ENCODE peak calls at places on chromosomes 3 and 15, in five cellular contexts. One of them, this sample, is unnamed.

GRCh38 chr15:59283717-59284336 is 77.2 kb downstream of the LDHAL6B start:
- DNase-seq in HepG2: peak
- DNase-seq in A549: peak
- DNase-seq in K562: no peak
- DNase-seq in HCT116: peak
- DNase-seq in this sample: no peak

GRCh38 chr3:168029705-168030104 is 66.0 kb downstream of the GOLIM4 start:
- DNase-seq in A549: no peak
- DNase-seq in K562: no peak
- DNase-seq in HepG2: no peak
- DNase-seq in HCT116: no peak
- DNase-seq in this sample: no peak

GRCh38 chr15:41968738-41969137 is 3.6 kb downstream of the EHD4 start:
- DNase-seq in A549: no peak
- DNase-seq in HepG2: no peak
- DNase-seq in K562: no peak
- DNase-seq in HCT116: no peak
- DNase-seq in this sample: no peak

GRCh38 chr15:39589815-39590644 is 9.2 kb downstream of the THBS1 start:
- DNase-seq in K562: no peak
- DNase-seq in HepG2: no peak
- DNase-seq in A549: no peak
- DNase-seq in HCT116: no peak
- DNase-seq in this sample: peak

GRCh38 chr3:113272369-113272748 is 61.0 kb downstream of the BOC start:
- DNase-seq in HepG2: no peak
- DNase-seq in K562: no peak
- DNase-seq in HCT116: no peak
- DNase-seq in A549: no peak
- DNase-seq in this sample: no peak

GRCh38 chr3:80688814-80689213 is 921.0 kb upstream of the ROBO1 start:
- DNase-seq in HepG2: peak
- DNase-seq in HCT116: no peak
- DNase-seq in A549: peak
- DNase-seq in K562: peak
- DNase-seq in this sample: peak

GRCh38 chr3:108849075-108849474 is 26.5 kb downstream of the TRAT1 start:
- DNase-seq in HCT116: no peak
- DNase-seq in K562: no peak
- DNase-seq in HepG2: no peak
- DNase-seq in A549: no peak
- DNase-seq in this sample: no peak

GRCh38 chr3:128335621-128336296 is 130.9 kb downstream of the DNAJB8 start:
- DNase-seq in K562: no peak
- DNase-seq in HepG2: no peak
- DNase-seq in HCT116: no peak
- DNase-seq in A549: no peak
- DNase-seq in this sample: no peak

GRCh38 chr15:63044645-63045437 is 2.3 kb downstream of the TPM1 start:
- DNase-seq in HCT116: no peak
- DNase-seq in K562: no peak
- DNase-seq in HepG2: no peak
- DNase-seq in A549: peak
- DNase-seq in this sample: peak

GRCh38 chr3:33855884-33856546 is 57.6 kb downstream of the PDCD6IP start:
- DNase-seq in HepG2: no peak
- DNase-seq in A549: no peak
- DNase-seq in HCT116: no peak
- DNase-seq in K562: no peak
- DNase-seq in this sample: peak

GRCh38 chr15:56245871-56246814 is 2.5 kb upstream of the RFX7 start:
- DNase-seq in HCT116: peak
- DNase-seq in HepG2: peak
- DNase-seq in A549: peak
- DNase-seq in K562: peak
- DNase-seq in this sample: peak

DNA sequence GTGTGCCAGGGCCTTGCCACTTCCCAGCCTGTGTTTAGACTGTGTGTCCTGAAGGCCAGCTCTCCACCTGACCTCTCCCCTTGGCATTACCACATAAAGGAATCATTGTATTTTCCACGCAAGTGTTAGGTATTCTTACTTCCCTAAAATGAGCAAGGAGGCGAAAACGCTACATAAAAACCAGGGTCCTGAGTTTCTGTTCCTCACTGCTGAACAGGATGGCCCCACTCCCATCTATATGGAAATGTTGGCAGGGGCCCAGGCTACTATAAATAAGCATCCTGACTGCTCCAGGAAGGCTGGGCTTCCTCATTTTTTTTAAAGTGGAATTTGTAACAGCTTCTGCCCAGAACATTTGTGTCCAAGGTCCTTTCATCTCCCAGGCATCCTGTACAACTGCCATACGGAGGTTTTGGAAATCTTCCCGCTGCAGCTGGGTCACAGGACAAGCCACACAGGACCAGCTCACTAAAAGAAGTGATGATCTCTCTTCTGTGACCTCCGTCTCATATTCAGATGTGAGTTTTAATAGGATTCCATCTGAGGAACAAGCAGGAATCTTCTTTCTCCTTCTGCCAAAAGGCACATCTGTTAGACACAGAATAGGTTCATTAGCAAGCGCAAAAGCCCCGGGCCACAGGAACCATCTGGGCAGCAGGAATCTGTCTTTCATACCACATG is 56.5 kb upstream of the LIMD1 start:
- DNase-seq in A549: no peak
- DNase-seq in HCT116: no peak
- DNase-seq in HepG2: no peak
- DNase-seq in K562: no peak
- DNase-seq in this sample: peak
- TF ChIP-seq MAX in A549: no peak
- TF ChIP-seq MAX in HCT116: no peak
- TF ChIP-seq MAX in HepG2: no peak
- TF ChIP-seq MAX in K562: no peak
- TF ChIP-seq MAX in this sample: no peak

DNA sequence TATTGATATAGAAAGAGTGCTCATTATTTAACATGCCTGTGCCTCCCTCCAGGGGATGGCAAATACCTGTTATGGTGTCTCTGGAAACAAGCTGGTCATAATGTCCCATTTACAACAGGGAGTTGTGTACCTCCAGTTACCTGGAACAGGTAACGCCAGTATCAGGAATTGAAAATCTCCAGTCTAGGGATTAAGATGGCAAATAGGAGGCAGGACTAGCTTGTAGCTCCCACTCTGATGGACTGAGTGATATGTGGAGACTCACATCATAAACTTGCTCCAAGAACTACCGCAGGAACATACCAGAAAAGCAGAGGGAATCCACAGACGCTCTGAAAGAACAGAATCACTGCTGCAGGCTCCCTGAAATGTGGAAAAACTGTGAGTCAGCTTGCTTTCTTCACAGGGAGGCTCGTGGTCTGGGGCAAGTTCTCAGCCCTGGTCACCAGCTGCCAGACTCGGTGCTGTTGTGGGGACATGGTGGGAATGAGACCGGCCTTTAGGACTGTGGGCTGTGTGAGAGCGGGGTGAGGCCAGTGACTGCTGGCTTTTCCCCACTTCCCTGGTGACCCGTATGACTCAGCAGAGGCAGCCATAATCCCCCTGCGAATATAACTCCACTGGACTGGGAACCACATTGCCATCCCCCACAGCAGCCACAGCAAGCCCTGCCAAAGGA is 97.4 kb downstream of the KCNAB1 start:
- DNase-seq in A549: no peak
- DNase-seq in K562: no peak
- DNase-seq in HCT116: no peak
- DNase-seq in HepG2: no peak
- DNase-seq in this sample: no peak
- H3K4me2 ChIP-seq in A549: no peak
- H3K4me2 ChIP-seq in K562: no peak
- H3K4me2 ChIP-seq in HCT116: no peak
- H3K4me2 ChIP-seq in HepG2: no peak
- H3K4me2 ChIP-seq in this sample: no peak

GRCh38 chr3:96416549-96417255 is 397.7 kb upstream of the EPHA6 start:
- DNase-seq in HCT116: no peak
- DNase-seq in K562: no peak
- DNase-seq in A549: no peak
- DNase-seq in HepG2: no peak
- DNase-seq in this sample: no peak
- TF ChIP-seq MAX in HCT116: no peak
- TF ChIP-seq MAX in K562: no peak
- TF ChIP-seq MAX in A549: no peak
- TF ChIP-seq MAX in HepG2: no peak
- TF ChIP-seq MAX in this sample: no peak

GRCh38 chr3:25376346-25376745 is 51.7 kb upstream of the RARB start:
- DNase-seq in K562: no peak
- DNase-seq in HepG2: no peak
- DNase-seq in HCT116: no peak
- DNase-seq in A549: no peak
- DNase-seq in this sample: no peak

GRCh38 chr3:25384471-25384870 is 43.6 kb upstream of the RARB start:
- DNase-seq in HCT116: no peak
- DNase-seq in HepG2: no peak
- DNase-seq in A549: no peak
- DNase-seq in K562: no peak
- DNase-seq in this sample: no peak

GRCh38 chr3:25381083-25381482 is 47.0 kb upstream of the RARB start:
- DNase-seq in A549: no peak
- DNase-seq in HepG2: no peak
- DNase-seq in K562: no peak
- DNase-seq in HCT116: no peak
- DNase-seq in this sample: no peak

GRCh38 chr3:25380222-25380739 is 47.8 kb upstream of the RARB start:
- DNase-seq in K562: no peak
- DNase-seq in HCT116: no peak
- DNase-seq in A549: no peak
- DNase-seq in HepG2: no peak
- DNase-seq in this sample: no peak

GRCh38 chr3:25378912-25379311 is 49.2 kb upstream of the RARB start:
- DNase-seq in K562: no peak
- DNase-seq in HepG2: no peak
- DNase-seq in A549: no peak
- DNase-seq in HCT116: no peak
- DNase-seq in this sample: no peak
- H3K4me2 ChIP-seq in K562: no peak
- H3K4me2 ChIP-seq in HepG2: no peak
- H3K4me2 ChIP-seq in A549: no peak
- H3K4me2 ChIP-seq in HCT116: no peak
- H3K4me2 ChIP-seq in this sample: no peak

This sample was measured in endothelial cell of umbilical vein.